ENCODE peak calls at places on chromosome X, in seven cellular contexts. L is nephron progenitor cell, Y is BJ, M is RWPE1, H is Caco-2, I is MCF 10A, V is type B pancreatic cell. B is an unnamed sample.

GRCh38 chrX:49919617-49920016 is 2.8 kb upstream of the CLCN5 start:
- DNase-seq in I (peak), M (no peak), Y (no peak), V (no peak), L (peak), H (peak), B (peak)

GRCh38 chrX:137999542-137999941 is 433.6 kb downstream of the ZIC3 start:
- DNase-seq in I (no peak), M (no peak), V (no peak), H (no peak), L (no peak), Y (no peak), B (no peak)

GRCh38 chrX:16469870-16470269 is 180.1 kb upstream of the S100G start:
- DNase-seq in L (no peak), M (no peak), Y (no peak), I (no peak), V (no peak), H (no peak), B (no peak)

GRCh38 chrX:9071031-9071650 is 37.2 kb upstream of the FAM9B start:
- DNase-seq in I (no peak), M (no peak), H (no peak), L (no peak), Y (no peak), V (no peak), B (no peak)

GRCh38 chrX:137565921-137566745 is at the start of gene ZIC3:
- DNase-seq in M (peak), H (no peak), Y (no peak), L (peak), V (no peak), I (no peak), B (no peak)

GRCh38 chrX:37879692-37880091 is 32.3 kb upstream of the DYNLT3 start:
- DNase-seq in I (no peak), H (no peak), V (no peak), L (no peak), M (no peak), Y (no peak), B (no peak)

GRCh38 chrX:115189646-115190635 is 731 bp downstream of the RBMXL3 start:
- DNase-seq in M (no peak), Y (no peak), L (no peak), V (no peak), H (no peak), I (no peak), B (no peak)

GRCh38 chrX:15789979-15790765 is at the start of gene ZRSR2:
- DNase-seq in H (peak), V (peak), Y (peak), I (peak), L (peak), M (peak), B (peak)

GRCh38 chrX:119389854-119390501 is 9.2 kb upstream of the SLC25A43 start:
- DNase-seq in H (no peak), Y (no peak), V (no peak), L (peak), M (no peak), I (no peak), B (no peak)

GRCh38 chrX:53239474-53239873 is 14.5 kb upstream of the KDM5C start:
- DNase-seq in H (no peak), Y (no peak), I (peak), M (no peak), V (no peak), L (no peak), B (no peak)
- TF ChIP-seq CTCF in H (no peak), Y (no peak), I (no peak), M (no peak), V (peak), L (no peak), B (peak)

GRCh38 chrX:53115550-53115874 is 21.6 kb downstream of the KANTR start:
- DNase-seq in V (no peak), H (no peak), I (no peak), M (no peak), Y (no peak), L (no peak), B (no peak)

GRCh38 chrX:53116101-53116500 is 22.2 kb downstream of the KANTR start:
- DNase-seq in Y (no peak), I (no peak), V (no peak), L (no peak), H (no peak), M (no peak), B (no peak)

GRCh38 chrX:53114864-53115549 is 21.1 kb downstream of the KANTR start:
- DNase-seq in M (no peak), Y (no peak), V (no peak), L (no peak), I (no peak), H (no peak), B (no peak)
- TF ChIP-seq CTCF in M (no peak), Y (no peak), V (no peak), L (no peak), I (no peak), H (no peak), B (no peak)

GRCh38 chrX:1601051-1601767 is 9.8 kb downstream of the AKAP17A start:
- DNase-seq in M (no peak), L (no peak), Y (no peak), V (peak), I (no peak), H (no peak), B (no peak)
- TF ChIP-seq CTCF in M (no peak), L (no peak), Y (no peak), V (no peak), I (no peak), H (no peak), B (no peak)

DNA sequence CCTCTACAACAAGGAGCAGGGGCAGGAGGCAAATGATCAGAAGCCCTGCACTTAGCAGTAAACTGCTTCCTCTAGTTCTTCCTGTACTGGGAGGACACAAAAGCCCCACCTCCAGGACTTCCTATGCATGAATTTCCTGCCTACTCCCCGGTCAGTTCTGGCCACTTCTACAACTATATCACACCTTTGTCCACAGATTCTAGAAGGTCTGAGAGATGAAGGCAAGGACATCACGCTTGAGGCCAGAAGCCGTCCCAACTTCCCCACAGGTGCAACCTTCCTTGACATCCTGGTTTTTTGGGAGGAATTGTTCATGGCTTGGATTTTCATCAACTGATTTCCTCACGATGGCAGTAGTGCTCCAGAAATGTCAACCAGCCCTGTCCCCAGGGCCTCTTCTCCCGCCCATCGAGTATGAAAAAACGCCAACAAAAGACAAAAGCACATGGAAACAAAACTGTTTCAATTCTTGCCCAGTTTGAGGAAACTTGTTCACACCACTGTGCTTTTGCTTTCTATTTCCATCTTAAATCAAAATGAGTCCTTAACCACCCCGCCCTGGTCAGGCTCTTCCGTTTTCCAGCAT is 206.5 kb upstream of the STK26 start:
- DNase-seq in L (no peak), Y (no peak), V (no peak), M (peak), H (no peak), I (peak), B (peak)
- TF ChIP-seq CTCF in L (no peak), Y (peak), V (no peak), M (no peak), H (no peak), I (peak), B (peak)

GRCh38 chrX:371907-372306 is 14.8 kb downstream of the PPP2R3B start:
- DNase-seq in H (no peak), Y (no peak), V (no peak), L (no peak), M (no peak), I (no peak), B (no peak)

GRCh38 chrX:375181-376036 is 11.3 kb downstream of the PPP2R3B start:
- DNase-seq in V (no peak), Y (no peak), L (no peak), H (no peak), M (peak), I (no peak), B (no peak)

GRCh38 chrX:372856-373640 is 13.7 kb downstream of the PPP2R3B start:
- DNase-seq in M (peak), L (no peak), I (no peak), V (no peak), H (no peak), Y (no peak), B (no peak)

GRCh38 chrX:374566-374965 is 12.1 kb downstream of the PPP2R3B start:
- DNase-seq in V (no peak), L (peak), M (peak), Y (no peak), I (no peak), H (no peak), B (no peak)

GRCh38 chrX:373641-374471 is 12.9 kb downstream of the PPP2R3B start:
- DNase-seq in M (peak), Y (no peak), I (no peak), L (peak), V (no peak), H (peak), B (no peak)
- TF ChIP-seq CTCF in M (no peak), Y (peak), I (no peak), L (no peak), V (no peak), H (no peak), B (no peak)

GRCh38 chrX:140933056-140933455 is 69.3 kb upstream of the SPANXB1 start:
- DNase-seq in L (no peak), Y (no peak), V (no peak), I (no peak), M (no peak), H (no peak), B (no peak)

GRCh38 chrX:140928739-140929138 is 73.7 kb upstream of the SPANXB1 start:
- DNase-seq in H (no peak), Y (no peak), M (no peak), V (no peak), I (no peak), L (no peak), B (no peak)

GRCh38 chrX:140933874-140934655 is 68.3 kb upstream of the SPANXB1 start:
- DNase-seq in M (no peak), I (no peak), H (no peak), L (no peak), V (no peak), Y (no peak), B (no peak)
- TF ChIP-seq CTCF in M (no peak), I (no peak), H (no peak), L (no peak), V (no peak), Y (no peak), B (no peak)

DNA sequence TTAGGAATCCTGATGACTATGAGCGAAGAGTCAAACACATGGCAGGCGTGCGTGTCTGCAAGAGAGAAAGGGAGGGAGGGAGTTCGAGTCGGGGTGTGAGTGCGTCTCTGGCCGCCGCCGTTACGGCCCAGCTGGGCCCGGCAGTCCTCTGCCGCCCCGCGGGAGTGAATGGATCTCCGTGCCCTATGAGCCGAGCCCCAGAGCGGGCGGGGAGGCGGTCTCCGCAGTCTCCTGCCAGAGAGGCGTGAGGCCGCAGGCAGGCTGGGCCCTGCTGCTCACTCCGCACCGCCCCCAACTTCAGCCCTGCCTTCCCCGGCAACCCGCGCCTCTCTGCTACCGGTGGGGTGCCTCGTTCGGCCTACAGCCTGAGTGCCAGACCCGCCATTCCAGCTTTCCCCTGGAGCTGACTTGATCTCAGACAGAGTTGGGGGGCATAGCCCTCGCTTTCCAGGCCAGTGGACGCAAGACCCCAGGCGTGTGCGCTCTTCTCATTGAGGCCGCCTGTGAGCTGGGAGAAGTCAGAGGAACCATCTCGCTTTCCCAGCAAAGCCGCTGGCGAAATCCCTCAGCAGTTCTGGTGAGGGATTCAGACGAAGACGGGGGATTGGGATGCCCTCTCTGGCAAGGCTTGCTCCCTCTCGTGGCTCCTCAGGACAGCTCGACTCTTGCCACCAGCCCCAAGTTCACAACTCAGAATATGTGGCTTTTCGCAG is 1.4 kb downstream of the SLC16A2 start:
- DNase-seq in M (peak), H (no peak), L (peak), I (peak), Y (no peak), V (peak), B (peak)
- TF ChIP-seq CTCF in M (no peak), H (no peak), L (no peak), I (no peak), Y (peak), V (peak), B (no peak)

B was measured in GM13977.